ENCODE peak calls at places on chromosomes 6 and 20, in seven cellular contexts. H is stimulated activated CD4-positive, alpha-beta T cell treated with anti-CD3 and anti-CD28 coated beads, TNF-alpha, amount 100 ng/mL, for 4 hours; I is skeletal muscle cell; Z is aorta; X is esophagus squamous epithelium; V is chondrocyte; W is WTC11. C is an unnamed sample.

GRCh38 chr6:67558985-67559384 is 1076.1 kb upstream of the ADGRB3 start:
- DNase-seq in I (no peak), H (no peak), V (no peak), W (no peak), X (no peak), Z (no peak), C (no peak)

GRCh38 chr6:128754658-128755256 is 128.2 kb upstream of the LAMA2 start:
- DNase-seq in W (no peak), H (no peak), I (no peak), V (no peak), X (no peak), Z (no peak), C (no peak)

GRCh38 chr20:11712611-11713160 is 205.0 kb upstream of the BTBD3 start:
- DNase-seq in I (no peak), H (no peak), V (no peak), X (no peak), Z (no peak), W (no peak), C (no peak)

GRCh38 chr20:58712823-58713731 is 20.5 kb downstream of the NPEPL1 start:
- DNase-seq in V (peak), H (no peak), W (peak), I (no peak), Z (peak), X (no peak), C (no peak)

GRCh38 chr6:113734886-113735481 is 122.2 kb upstream of the MARCKS start:
- DNase-seq in Z (no peak), I (no peak), H (no peak), W (no peak), X (no peak), V (no peak), C (no peak)

GRCh38 chr20:11274137-11274536 is 600.3 kb upstream of the JAG1 start:
- DNase-seq in X (no peak), I (peak), Z (no peak), H (no peak), W (no peak), V (no peak), C (peak)

GRCh38 chr6:14305629-14306028 is 188.1 kb downstream of the CD83 start:
- DNase-seq in I (no peak), X (no peak), Z (no peak), H (no peak), V (no peak), W (no peak), C (no peak)

GRCh38 chr20:63624486-63624885 is 2.4 kb downstream of the GMEB2 start:
- DNase-seq in Z (peak), I (peak), X (no peak), H (no peak), W (no peak), V (peak), C (no peak)

GRCh38 chr6:153090241-153090930 is 40.7 kb downstream of the RGS17 start:
- DNase-seq in I (peak), W (no peak), H (no peak), V (no peak), Z (no peak), X (no peak), C (peak)

GRCh38 chr6:11233936-11234573 is 1.6 kb upstream of the NEDD9 start:
- DNase-seq in X (no peak), Z (no peak), I (no peak), W (no peak), V (no peak), H (no peak), C (no peak)

GRCh38 chr6:43510827-43511163 is 649 bp upstream of the LRRC73 start:
- DNase-seq in X (no peak), W (no peak), I (no peak), Z (no peak), H (no peak), V (no peak), C (no peak)

GRCh38 chr6:25477006-25477590 is 174.9 kb upstream of the SCGN start:
- DNase-seq in H (no peak), W (no peak), I (no peak), V (no peak), X (no peak), Z (no peak), C (no peak)

GRCh38 chr20:23162887-23163286 is 76.8 kb upstream of the CD93 start:
- DNase-seq in V (no peak), I (no peak), X (no peak), W (no peak), Z (no peak), H (no peak), C (no peak)

C was measured in HCT116.